ENCODE peak calls at places on chromosomes 5 and 9, in four cellular contexts. H is GM12878, K is HepG2, L is K562. Q is an unnamed sample.

GRCh38 chr9:94743035-94743954 is 16.8 kb downstream of the AOPEP start:
- DNase-seq in H (no peak), K (no peak), L (no peak), Q (no peak)

GRCh38 chr5:124741711-124742496 is 4.5 kb downstream of the ZNF608 start:
- DNase-seq in H (no peak), K (no peak), L (no peak), Q (peak; percentile 35)

GRCh38 chr5:76041863-76042262 is 41.3 kb upstream of the SV2C start:
- DNase-seq in H (no peak), K (no peak), L (no peak), Q (peak; percentile 30)

GRCh38 chr5:38341641-38342040 is 83.3 kb downstream of the EGFLAM start:
- DNase-seq in H (no peak), K (no peak), L (no peak), Q (no peak)

GRCh38 chr5:156379198-156379597 is 52.2 kb downstream of the SGCD start:
- DNase-seq in H (no peak), K (no peak), L (no peak), Q (no peak)

GRCh38 chr5:6574537-6574936 is 58.3 kb downstream of the NSUN2 start:
- DNase-seq in H (no peak), K (no peak), L (no peak), Q (no peak)

GRCh38 chr9:34994429-34995287 is 5.1 kb downstream of the DNAJB5 start:
- DNase-seq in H (no peak), K (peak; percentile 38), L (peak; percentile 59), Q (peak; percentile 65)

GRCh38 chr9:93942176-93942575 is 13.0 kb downstream of the BARX1 start:
- DNase-seq in H (no peak), K (no peak), L (no peak), Q (no peak)

GRCh38 chr5:37272564-37272963 is 23.4 kb upstream of the CPLANE1 start:
- DNase-seq in H (no peak), K (no peak), L (no peak), Q (no peak)

GRCh38 chr5:52738095-52738506 is 49.6 kb upstream of the ITGA1 start:
- DNase-seq in H (no peak), K (no peak), L (no peak), Q (no peak)

GRCh38 chr9:33817327-33818166 is 587 bp downstream of the UBE2R2 start:
- DNase-seq in H (no peak), K (peak; percentile 64), L (peak; percentile 64), Q (peak; percentile 69)

GRCh38 chr5:218457-219289 is 553 bp downstream of the SDHA start:
- DNase-seq in H (no peak), K (peak; percentile 24), L (peak; percentile 63), Q (no peak)

GRCh38 chr9:727767-728166 is 113.7 kb upstream of the DMRT1 start:
- DNase-seq in H (no peak), K (no peak), L (no peak), Q (no peak)

GRCh38 chr9:109549386-109549785 is 51.3 kb upstream of the PTPN3 start:
- DNase-seq in H (no peak), K (no peak), L (no peak), Q (no peak)

GRCh38 chr5:158590936-158591863 is 508.5 kb downstream of the EBF1 start:
- DNase-seq in H (no peak), K (no peak), L (no peak), Q (peak; percentile 17)

GRCh38 chr5:168291281-168291960 is at the start of gene WWC1:
- DNase-seq in H (peak; percentile 31), K (peak; percentile 63), L (no peak), Q (peak; percentile 78)

GRCh38 chr5:51383494-51384081 is 340 bp downstream of the ISL1 start:
- DNase-seq in H (no peak), K (no peak), L (no peak), Q (no peak)

GRCh38 chr5:54302267-54302687 is 8.1 kb downstream of the ARL15 start:
- DNase-seq in H (no peak), K (no peak), L (no peak), Q (no peak)

GRCh38 chr9:137913771-137914767 is 36.5 kb downstream of the CACNA1B start:
- DNase-seq in H (no peak), K (no peak), L (no peak), Q (no peak)

GRCh38 chr5:95670568-95670967 is 12.2 kb downstream of the SPATA9 start:
- DNase-seq in H (no peak), K (peak; percentile 28), L (no peak), Q (no peak)
- TF ChIP-seq FOXK2 in H (no peak), K (no peak), L (no peak), Q (no peak)

GRCh38 chr9:125332527-125332926 is 70.9 kb downstream of the GAPVD1 start:
- DNase-seq in H (peak; percentile 68), K (no peak), L (no peak), Q (no peak)
- TF ChIP-seq FOXK2 in H (no peak), K (no peak), L (no peak), Q (no peak)

DNA sequence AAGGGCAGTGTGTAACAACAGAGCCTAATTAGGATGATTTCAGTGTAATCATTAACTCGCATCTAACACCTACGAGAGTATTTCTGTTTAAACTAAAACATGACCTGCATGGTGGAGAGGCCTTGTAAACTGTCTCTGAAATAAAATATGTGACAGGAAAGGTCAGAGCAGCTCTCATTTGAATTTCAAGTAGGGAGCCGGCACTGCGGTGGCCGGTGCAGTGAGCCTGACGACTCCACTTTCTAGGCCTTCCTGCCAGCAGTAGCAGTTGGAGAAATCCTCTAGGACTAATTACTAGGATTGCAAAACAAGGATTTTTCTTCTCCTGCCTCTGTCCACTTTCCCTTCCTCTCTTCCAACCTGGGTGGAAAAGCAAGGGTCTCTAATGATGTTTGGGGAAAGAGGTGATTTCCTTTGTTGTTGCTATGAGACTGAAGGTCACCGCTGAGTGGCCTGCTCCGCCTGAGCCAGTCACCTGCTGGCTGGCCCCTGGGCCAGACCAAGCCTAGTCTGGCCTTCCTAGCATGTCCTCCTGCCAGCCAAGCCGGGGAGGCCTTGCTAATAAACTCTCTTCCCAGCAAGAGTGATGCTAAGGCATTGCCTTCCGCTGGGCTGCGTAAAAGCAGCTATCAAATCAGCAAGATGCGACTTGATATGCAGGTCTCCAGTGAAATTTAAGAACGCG is 245.7 kb downstream of the PSAT1 start:
- DNase-seq in H (no peak), K (no peak), L (no peak), Q (peak; percentile 7)
- TF ChIP-seq FOXK2 in H (no peak), K (no peak), L (no peak), Q (no peak)

GRCh38 chr9:136513191-136513590 is 30.4 kb upstream of the SEC16A start:
- DNase-seq in H (no peak), K (no peak), L (no peak), Q (no peak)

GRCh38 chr9:136511144-136511669 is 28.4 kb upstream of the SEC16A start:
- DNase-seq in H (no peak), K (no peak), L (no peak), Q (no peak)

GRCh38 chr9:136512651-136513066 is 29.8 kb upstream of the SEC16A start:
- DNase-seq in H (no peak), K (no peak), L (peak; percentile 76), Q (peak; percentile 64)

GRCh38 chr9:136510561-136510960 is 27.7 kb upstream of the SEC16A start:
- DNase-seq in H (no peak), K (no peak), L (no peak), Q (no peak)

GRCh38 chr9:136511670-136512592 is 29.1 kb upstream of the SEC16A start:
- DNase-seq in H (no peak), K (peak; percentile 34), L (peak; percentile 88), Q (no peak)
- TF ChIP-seq FOXK2 in H (no peak), K (no peak), L (peak; percentile 65), Q (no peak)

DNA sequence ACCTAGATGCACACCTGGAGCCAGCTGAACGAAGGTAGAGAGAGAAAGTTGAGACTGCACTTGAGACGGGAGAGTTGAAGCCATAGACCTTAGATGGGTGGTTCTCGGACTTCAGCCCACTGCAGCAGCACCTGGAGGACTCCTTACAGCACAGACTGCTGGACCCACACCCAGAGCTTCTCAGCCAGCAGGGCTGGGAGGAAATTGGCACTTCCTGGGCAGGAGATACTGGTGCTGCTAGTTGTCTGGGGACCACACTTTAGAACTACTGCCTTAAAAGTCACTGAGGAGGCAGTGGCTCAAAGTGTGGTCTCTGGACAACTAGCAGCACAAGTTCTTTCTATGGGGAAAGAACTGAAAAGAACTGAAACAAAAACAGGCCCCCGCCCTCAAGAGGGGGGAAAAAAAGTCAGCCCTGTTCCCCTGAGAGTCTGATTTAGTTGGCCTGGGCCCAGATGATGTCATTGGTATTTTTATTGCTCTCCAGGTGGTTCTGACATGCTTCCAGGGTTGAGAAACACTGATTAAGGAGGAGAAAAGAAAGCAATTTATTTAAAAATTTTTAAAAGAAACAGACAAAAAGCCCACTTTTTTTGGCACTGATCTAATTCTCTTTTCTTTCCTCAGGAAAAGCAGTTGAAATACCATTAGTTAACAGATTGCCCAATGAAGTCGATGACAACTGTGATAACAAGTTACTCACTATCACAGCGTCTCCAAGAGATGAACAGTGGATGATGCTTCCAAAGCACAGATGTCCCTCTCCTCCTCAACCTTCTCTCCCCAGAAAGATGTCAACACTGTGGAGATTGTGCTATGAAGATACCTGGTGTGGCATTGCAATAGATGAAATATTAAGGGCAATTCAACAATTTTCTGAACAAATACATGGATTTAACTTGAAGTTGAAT is 73.6 kb upstream of the ADAMTS16 start:
- DNase-seq in H (no peak), K (no peak), L (no peak), Q (no peak)
- TF ChIP-seq FOXK2 in H (no peak), K (no peak), L (no peak), Q (no peak)

GRCh38 chr9:6910497-6910896 is 152.7 kb downstream of the KDM4C start:
- DNase-seq in H (no peak), K (no peak), L (no peak), Q (no peak)
- TF ChIP-seq FOXK2 in H (no peak), K (no peak), L (no peak), Q (no peak)

DNA sequence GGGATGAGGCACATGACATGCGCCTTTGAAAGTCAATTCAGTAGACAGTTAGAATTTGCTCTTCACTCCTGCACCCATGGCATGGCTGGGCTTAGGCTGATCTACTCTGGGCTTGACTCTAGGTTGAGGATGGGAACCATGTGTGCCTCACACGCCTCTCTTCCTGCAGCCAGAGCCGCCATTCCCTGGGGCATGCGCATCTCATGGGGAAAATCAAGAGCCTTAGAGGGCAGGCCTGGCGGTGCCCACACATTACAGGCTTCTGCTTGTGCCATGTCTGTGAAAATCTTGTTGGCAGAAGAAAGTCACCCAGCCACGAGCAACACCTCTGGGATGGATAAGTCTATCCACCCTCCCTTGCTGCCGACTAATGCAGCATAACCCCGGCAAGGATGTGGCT is 808.5 kb downstream of the CDH9 start:
- DNase-seq in H (no peak), K (no peak), L (no peak), Q (no peak)
- TF ChIP-seq FOXK2 in H (no peak), K (no peak), L (no peak), Q (no peak)